ENCODE peak calls at places on chromosome 3, in nine cellular contexts. C is psoas muscle; G is fibroblast of pulmonary artery; X is WTC11; E is brain microvascular endothelial cell; U is mammary epithelial cell; T is foreskin fibroblast; L is CD8-positive, alpha-beta T cell; F is nephron progenitor cell. A is an unnamed sample.

GRCh38 chr3:7381741-7382140 is 520.8 kb downstream of the GRM7 start:
- DNase-seq in L (no peak), X (no peak), E (no peak), T (no peak), F (no peak), G (no peak), C (no peak), U (no peak), A (no peak)

GRCh38 chr3:15557511-15557946 is 36.0 kb upstream of the COLQ start:
- DNase-seq in F (peak; percentile 33), G (peak; percentile 75), U (peak; percentile 77), C (no peak), T (peak; percentile 74), X (peak; percentile 47), E (peak; percentile 82), L (no peak), A (peak; percentile 39)

GRCh38 chr3:126525091-126525852 is 1.3 kb downstream of the CHST13 start:
- DNase-seq in C (peak; percentile 32), G (no peak), X (no peak), F (no peak), L (no peak), T (no peak), U (no peak), E (no peak), A (no peak)

GRCh38 chr3:66099541-66100065 is 60.9 kb upstream of the MAGI1 start:
- DNase-seq in X (no peak), F (no peak), U (peak; percentile 18), E (no peak), T (no peak), C (no peak), G (no peak), L (no peak), A (no peak)

GRCh38 chr3:159672728-159673471 is 315.7 kb upstream of the IL12A start:
- DNase-seq in F (no peak), L (no peak), E (no peak), X (no peak), T (peak; percentile 8), C (no peak), G (no peak), U (no peak), A (no peak)

GRCh38 chr3:147184794-147185193 is 221.5 kb downstream of the ZIC4 start:
- DNase-seq in E (no peak), C (no peak), F (no peak), U (no peak), X (no peak), L (no peak), G (no peak), T (no peak), A (no peak)

GRCh38 chr3:59425371-59425770 is 375.5 kb upstream of the CFAP20DC start:
- DNase-seq in U (peak; percentile 73), X (no peak), C (no peak), T (peak; percentile 66), F (no peak), E (peak; percentile 80), L (no peak), G (peak; percentile 64), A (no peak)

GRCh38 chr3:141055536-141056445 is 4.6 kb downstream of the SPSB4 start:
- DNase-seq in X (no peak), U (no peak), C (no peak), G (no peak), L (no peak), T (no peak), E (no peak), F (no peak), A (no peak)

GRCh38 chr3:69085543-69086132 is 901 bp downstream of the ARL6IP5 start:
- DNase-seq in U (peak; percentile 30), C (peak; percentile 64), T (peak; percentile 64), L (no peak), E (no peak), F (peak; percentile 28), X (no peak), G (no peak), A (no peak)

GRCh38 chr3:44454258-44454657 is 23.2 kb downstream of the ZNF445 start:
- DNase-seq in X (no peak), T (no peak), L (no peak), G (no peak), C (no peak), F (no peak), U (no peak), E (no peak), A (no peak)

GRCh38 chr3:194084284-194084683 is 51.7 kb upstream of the HES1 start:
- DNase-seq in G (no peak), L (no peak), T (no peak), U (no peak), F (no peak), X (no peak), E (no peak), C (no peak), A (peak; percentile 68)

GRCh38 chr3:175728566-175728965 is 869.4 kb downstream of the NAALADL2 start:
- DNase-seq in G (no peak), E (no peak), L (no peak), T (peak; percentile 48), X (no peak), U (no peak), C (no peak), F (no peak), A (no peak)

GRCh38 chr3:142889263-142890014 is 556 bp upstream of the PCOLCE2 start:
- DNase-seq in F (no peak), T (no peak), U (no peak), L (no peak), X (no peak), G (no peak), C (no peak), E (no peak), A (no peak)

GRCh38 chr3:14577897-14578296 is 37.8 kb upstream of the GRIP2 start:
- DNase-seq in T (no peak), E (no peak), C (no peak), G (no peak), X (no peak), F (no peak), L (no peak), U (no peak), A (no peak)

GRCh38 chr3:5314897-5315296 is 127.4 kb downstream of the EDEM1 start:
- DNase-seq in L (no peak), C (no peak), G (no peak), X (no peak), U (peak; percentile 44), T (no peak), E (no peak), F (no peak), A (no peak)

GRCh38 chr3:172512363-172512762 is 10.9 kb downstream of the TNFSF10 start:
- DNase-seq in X (no peak), F (no peak), C (peak; percentile 72), E (peak; percentile 52), U (no peak), G (peak; percentile 87), L (peak; percentile 33), T (no peak), A (no peak)

GRCh38 chr3:98573231-98573728 is 20.1 kb downstream of the CPOX start:
- DNase-seq in X (no peak), U (peak; percentile 19), E (no peak), C (no peak), L (no peak), T (peak; percentile 38), G (peak; percentile 54), F (no peak), A (no peak)
- TF ChIP-seq CTCF in X (no peak), U (peak; percentile 44), E (peak; percentile 49), C (peak; percentile 18), L (peak; percentile 71), T (peak; percentile 43), G (peak; percentile 57), F (peak; percentile 40), A (peak; percentile 53)

GRCh38 chr3:25097023-25097422 is 331.0 kb upstream of the RARB start:
- DNase-seq in U (no peak), G (no peak), F (no peak), X (no peak), C (no peak), T (no peak), E (no peak), L (no peak), A (no peak)

GRCh38 chr3:25096536-25096935 is 331.5 kb upstream of the RARB start:
- DNase-seq in E (no peak), C (no peak), T (no peak), U (no peak), F (no peak), L (no peak), G (no peak), X (no peak), A (no peak)

GRCh38 chr3:25091938-25092337 is 336.1 kb upstream of the RARB start:
- DNase-seq in X (no peak), T (no peak), F (no peak), E (no peak), G (no peak), U (no peak), C (no peak), L (no peak), A (no peak)

GRCh38 chr3:25090869-25091453 is 337.1 kb upstream of the RARB start:
- DNase-seq in G (no peak), C (no peak), U (no peak), E (no peak), T (no peak), L (no peak), X (no peak), F (no peak), A (no peak)

GRCh38 chr3:25094932-25095690 is 333.0 kb upstream of the RARB start:
- DNase-seq in U (no peak), E (no peak), X (no peak), F (peak; percentile 8), G (no peak), C (no peak), L (no peak), T (no peak), A (no peak)
- TF ChIP-seq CTCF in U (no peak), E (no peak), X (no peak), F (no peak), G (no peak), C (no peak), L (no peak), T (no peak), A (no peak)

GRCh38 chr3:28273837-28274236 is 32.4 kb downstream of the CMC1 start:
- DNase-seq in E (no peak), T (no peak), F (no peak), U (no peak), G (no peak), L (no peak), X (no peak), C (no peak), A (no peak)

GRCh38 chr3:28267984-28268849 is 26.8 kb downstream of the CMC1 start:
- DNase-seq in X (no peak), U (peak; percentile 2), C (no peak), L (no peak), G (no peak), F (no peak), E (no peak), T (peak; percentile 11), A (no peak)

DNA sequence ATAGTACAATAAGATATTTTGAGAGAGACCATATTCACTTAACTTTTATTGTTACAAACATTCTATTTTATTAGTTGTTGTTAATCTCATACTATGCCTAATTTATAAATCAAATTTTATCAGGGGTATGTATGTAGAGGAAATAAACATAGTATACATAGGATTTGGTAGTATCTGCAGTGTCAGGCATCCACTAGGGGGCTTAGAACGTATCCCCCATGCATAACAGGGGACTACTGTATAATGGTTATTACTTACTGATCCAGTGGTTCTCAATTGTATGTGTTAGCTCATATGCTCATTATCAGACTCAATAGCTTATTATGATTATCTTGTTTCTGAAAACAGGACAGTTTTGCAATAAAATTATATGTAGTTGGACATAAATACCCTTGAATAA is 27.6 kb downstream of the CMC1 start:
- DNase-seq in G (no peak), C (no peak), E (no peak), T (no peak), X (no peak), F (no peak), U (no peak), L (no peak), A (no peak)
- TF ChIP-seq CTCF in G (peak; percentile 29), C (no peak), E (peak; percentile 61), T (peak; percentile 14), X (no peak), F (no peak), U (no peak), L (peak; percentile 26), A (peak; percentile 10)

GRCh38 chr3:144770813-144771400 is 799.3 kb downstream of the DIPK2A start:
- DNase-seq in U (no peak), X (no peak), T (peak; percentile 66), G (peak; percentile 77), C (no peak), E (peak; percentile 49), L (no peak), F (no peak), A (no peak)
- TF ChIP-seq CTCF in U (no peak), X (no peak), T (peak; percentile 34), G (peak; percentile 53), C (peak; percentile 44), E (peak; percentile 40), L (no peak), F (peak; percentile 48), A (peak; percentile 48)

A was measured in GM13977.